ENCODE peak calls at places on chromosomes 5 and 9, in seven cellular contexts. I, R, O, Z, C, M and L are unnamed samples.

GRCh38 chr5:1004598-1005361 is 3.8 kb upstream of the NKD2 start:
- DNase-seq in M (peak; percentile 46), I (peak; percentile 88), Z (peak; percentile 77), C (peak; percentile 66), O (peak; percentile 69), R (peak; percentile 54), L (no peak)

GRCh38 chr9:124593080-124594058 is 86.2 kb upstream of the NR5A1 start:
- DNase-seq in O (peak; percentile 46), M (peak; percentile 11), Z (peak; percentile 21), R (peak; percentile 13), I (no peak), C (no peak), L (no peak)

GRCh38 chr5:40385544-40385943 is 294.2 kb upstream of the PTGER4 start:
- DNase-seq in M (no peak), R (no peak), Z (no peak), O (peak; percentile 56), C (no peak), I (no peak), L (no peak)

GRCh38 chr5:83184534-83184933 is 107.2 kb downstream of the XRCC4 start:
- DNase-seq in O (no peak), I (no peak), Z (no peak), R (peak; percentile 19), C (no peak), M (no peak), L (peak; percentile 2)

GRCh38 chr9:79883073-79883645 is 311.4 kb downstream of the TLE4 start:
- DNase-seq in Z (no peak), I (no peak), O (no peak), R (no peak), M (no peak), C (no peak), L (no peak)

GRCh38 chr5:84568171-84568570 is 183.5 kb upstream of the EDIL3 start:
- DNase-seq in I (no peak), C (no peak), R (no peak), O (no peak), Z (no peak), M (no peak), L (no peak)

GRCh38 chr5:14760548-14761002 is 96.1 kb downstream of the OTULIN start:
- DNase-seq in Z (no peak), O (peak; percentile 18), C (no peak), I (no peak), M (no peak), R (no peak), L (no peak)

GRCh38 chr5:59709833-59710232 is 183.7 kb downstream of the PDE4D start:
- DNase-seq in Z (no peak), C (peak; percentile 31), I (no peak), O (peak; percentile 95), M (no peak), R (peak; percentile 67), L (peak; percentile 77)

GRCh38 chr9:79809931-79810330 is 238.2 kb downstream of the TLE4 start:
- DNase-seq in I (no peak), M (no peak), C (no peak), R (peak; percentile 84), O (peak; percentile 79), Z (no peak), L (peak; percentile 83)

GRCh38 chr9:93064392-93065124 is 6.1 kb downstream of the SUSD3 start:
- DNase-seq in O (no peak), I (peak; percentile 83), M (no peak), R (no peak), Z (no peak), C (peak; percentile 57), L (no peak)

DNA sequence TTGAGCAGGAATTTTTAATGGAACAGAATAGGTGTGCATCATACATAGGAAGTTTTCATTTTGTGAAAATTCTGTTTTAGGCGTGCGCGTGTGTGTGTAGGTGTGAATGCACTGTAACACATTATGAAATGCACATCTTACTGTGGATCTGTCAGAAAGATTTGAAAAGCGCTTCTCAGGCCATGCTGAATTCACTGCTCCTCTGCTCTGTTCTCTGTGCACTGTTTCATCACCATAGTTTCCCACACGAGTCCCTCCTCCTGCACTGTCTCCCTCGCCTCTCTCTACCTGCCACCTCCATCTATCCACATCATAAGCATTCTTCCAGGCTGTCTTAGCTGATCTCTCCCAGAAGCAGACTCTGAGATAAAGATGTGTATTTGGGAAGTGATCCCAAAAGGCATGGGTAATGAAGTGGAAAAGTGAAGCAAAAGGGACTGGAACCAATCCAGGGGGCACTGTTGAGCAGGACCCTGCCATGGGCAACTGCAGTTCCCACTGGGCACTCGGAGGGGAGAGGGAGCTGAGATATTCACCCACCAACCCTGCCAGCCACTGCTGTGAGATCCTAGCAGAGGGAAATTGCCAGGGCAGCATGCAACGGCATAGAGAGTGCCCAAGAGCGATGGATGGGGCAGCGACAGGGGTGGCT is 65.9 kb downstream of the GABBR2 start:
- DNase-seq in C (no peak), R (no peak), I (no peak), Z (no peak), O (no peak), M (no peak), L (no peak)
- TF ChIP-seq CTCF in C (no peak), R (no peak), I (no peak), Z (no peak), O (no peak), M (no peak), L (peak; percentile 30)

GRCh38 chr9:36729902-36730301 is 157.2 kb downstream of the MELK start:
- DNase-seq in O (no peak), R (peak; percentile 17), M (no peak), C (no peak), Z (no peak), I (no peak), L (peak; percentile 37)

GRCh38 chr9:36731576-36731975 is 158.9 kb downstream of the MELK start:
- DNase-seq in R (peak; percentile 38), C (no peak), M (no peak), O (no peak), I (no peak), Z (no peak), L (no peak)

GRCh38 chr9:36730414-36730813 is 157.7 kb downstream of the MELK start:
- DNase-seq in M (no peak), O (no peak), R (no peak), I (no peak), Z (no peak), C (no peak), L (no peak)

GRCh38 chr9:36731068-36731467 is 158.4 kb downstream of the MELK start:
- DNase-seq in O (no peak), R (no peak), C (no peak), M (no peak), I (no peak), Z (no peak), L (no peak)

GRCh38 chr9:36728651-36729520 is 156.2 kb downstream of the MELK start:
- DNase-seq in M (peak; percentile 81), O (peak; percentile 76), I (peak; percentile 82), R (peak; percentile 83), C (peak; percentile 69), Z (peak; percentile 95), L (peak; percentile 68)
- TF ChIP-seq CTCF in M (peak; percentile 97), O (peak; percentile 83), I (peak; percentile 46), R (peak; percentile 83), C (no peak), Z (peak; percentile 95), L (peak; percentile 90)

DNA sequence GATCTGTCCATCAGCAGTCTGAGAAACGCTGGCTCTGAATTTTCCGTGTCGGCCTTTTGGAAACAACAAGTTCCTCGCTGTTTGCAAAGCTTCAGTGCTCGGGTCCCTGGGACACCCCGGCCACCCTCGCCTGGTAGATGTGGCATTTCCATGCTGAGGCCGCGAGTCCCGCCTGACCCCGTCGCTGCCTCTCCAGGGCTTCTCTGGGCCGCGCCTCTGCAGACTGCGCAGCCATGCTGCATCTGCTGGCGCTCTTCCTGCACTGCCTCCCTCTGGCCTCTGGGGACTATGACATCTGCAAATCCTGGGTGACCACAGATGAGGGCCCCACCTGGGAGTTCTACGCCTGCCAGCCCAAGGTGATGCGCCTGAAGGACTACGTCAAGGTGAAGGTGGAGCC is 4.7 kb downstream of the NTNG2 start:
- DNase-seq in C (no peak), M (no peak), Z (no peak), O (peak; percentile 35), R (peak; percentile 11), I (peak; percentile 78), L (no peak)
- TF ChIP-seq CTCF in C (no peak), M (peak; percentile 51), Z (peak; percentile 36), O (no peak), R (no peak), I (no peak), L (peak; percentile 68)

DNA sequence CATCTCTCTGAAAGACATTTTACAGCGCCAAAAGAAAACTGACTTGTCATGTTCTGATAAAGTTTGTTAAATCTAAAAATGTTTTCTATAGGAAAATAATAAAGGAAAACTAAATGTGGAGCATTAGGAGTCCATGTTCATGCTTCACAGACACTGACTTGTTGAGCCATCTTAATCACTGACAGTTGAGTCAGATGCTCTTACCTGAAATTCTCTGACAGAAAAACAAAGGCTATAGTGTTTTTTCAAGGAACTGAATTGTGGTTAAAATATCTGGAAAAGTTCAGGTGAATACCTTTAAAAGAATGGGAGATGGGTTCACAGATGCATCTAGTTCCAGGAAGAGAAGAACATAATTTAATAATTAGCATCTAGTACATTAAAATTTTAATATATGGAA is 113.5 kb upstream of the SLC12A2 start:
- DNase-seq in O (no peak), I (no peak), R (no peak), C (no peak), Z (no peak), M (no peak), L (no peak)
- TF ChIP-seq CTCF in O (no peak), I (no peak), R (no peak), C (no peak), Z (no peak), M (no peak), L (no peak)

GRCh38 chr5:148454576-148454975 is 70.8 kb downstream of the FBXO38 start:
- DNase-seq in I (no peak), R (no peak), O (no peak), Z (no peak), C (no peak), M (no peak), L (no peak)

GRCh38 chr5:148458036-148458888 is 74.5 kb downstream of the FBXO38 start:
- DNase-seq in R (no peak), O (no peak), C (no peak), I (no peak), Z (no peak), M (no peak), L (no peak)

GRCh38 chr5:148459669-148460068 is 75.9 kb downstream of the FBXO38 start:
- DNase-seq in C (no peak), R (no peak), M (no peak), Z (no peak), O (no peak), I (no peak), L (no peak)

GRCh38 chr5:148455055-148455675 is 71.4 kb downstream of the FBXO38 start:
- DNase-seq in C (no peak), R (peak; percentile 37), O (peak; percentile 32), Z (no peak), M (no peak), I (no peak), L (no peak)

DNA sequence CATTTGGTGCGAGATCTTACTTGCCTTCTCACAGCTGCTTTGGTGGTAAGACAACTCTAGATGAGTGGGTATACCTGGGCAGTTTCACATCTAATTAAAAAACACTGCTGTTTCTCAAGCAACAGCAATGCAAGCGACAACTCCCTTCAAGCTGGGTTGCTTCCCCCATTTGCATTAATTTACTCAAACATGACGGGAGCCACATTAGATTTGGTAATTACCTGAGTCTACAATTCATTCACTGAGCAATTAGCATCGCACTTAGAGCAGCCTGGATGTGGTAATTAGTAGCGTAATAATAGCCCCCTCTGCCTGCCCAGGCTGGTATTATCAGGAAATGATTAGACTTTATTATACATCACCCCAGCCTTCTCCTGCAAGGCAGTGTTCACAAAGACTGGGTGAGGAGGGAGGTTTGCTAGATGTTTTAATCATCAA is 73.4 kb downstream of the FBXO38 start:
- DNase-seq in I (no peak), C (no peak), M (no peak), Z (no peak), R (no peak), O (no peak), L (no peak)
- TF ChIP-seq CTCF in I (no peak), C (no peak), M (peak; percentile 45), Z (peak; percentile 33), R (peak; percentile 20), O (peak; percentile 34), L (peak; percentile 53)

GRCh38 chr9:121929893-121930875 is 162.9 kb downstream of the TTLL11 start:
- DNase-seq in C (no peak), I (no peak), Z (peak; percentile 56), M (peak; percentile 34), O (peak; percentile 25), R (no peak), L (no peak)
- TF ChIP-seq CTCF in C (no peak), I (no peak), Z (peak; percentile 64), M (peak; percentile 65), O (no peak), R (no peak), L (peak; percentile 40)